ENCODE peak calls at places on chromosomes 13 and 19, in seven cellular contexts. F, X, M, U, L, O and V are unnamed samples.

GRCh38 chr19:6745965-6746364 is 6.5 kb downstream of the TRIP10 start:
- DNase-seq in X (no peak), M (no peak), O (no peak), L (no peak), F (no peak), U (no peak), V (no peak)

GRCh38 chr19:2460245-2460644 is 3.5 kb upstream of the LMNB2 start:
- DNase-seq in U (no peak), M (no peak), O (no peak), X (no peak), L (no peak), F (no peak), V (no peak)

GRCh38 chr13:65803706-65804392 is 1426.3 kb downstream of the PCDH9 start:
- DNase-seq in X (no peak), M (no peak), U (no peak), F (no peak), O (no peak), L (no peak), V (no peak)

GRCh38 chr13:99086869-99087129 is 108.9 kb upstream of the DOCK9 start:
- DNase-seq in M (peak), F (no peak), O (peak), U (peak), X (peak), L (no peak), V (peak)

GRCh38 chr19:40284501-40285352 is at the start of gene AKT2:
- DNase-seq in O (peak), X (peak), F (peak), U (peak), L (no peak), M (peak), V (peak)

GRCh38 chr13:97127842-97128241 is 94.3 kb upstream of the MBNL2 start:
- DNase-seq in U (no peak), F (no peak), O (no peak), X (no peak), M (no peak), L (no peak), V (no peak)

GRCh38 chr19:19594371-19594770 is 24.1 kb downstream of the PBX4 start:
- DNase-seq in M (no peak), L (no peak), F (no peak), U (no peak), O (no peak), X (no peak), V (no peak)

GRCh38 chr13:110904748-110905147 is 10.1 kb downstream of the ANKRD10 start:
- DNase-seq in M (no peak), F (no peak), U (no peak), L (no peak), X (no peak), O (no peak), V (no peak)

GRCh38 chr13:85313761-85314503 is 485.3 kb downstream of the SLITRK6 start:
- DNase-seq in L (no peak), O (peak), M (no peak), F (no peak), U (no peak), X (no peak), V (no peak)

GRCh38 chr19:49361438-49362047 is 673 bp downstream of the TEAD2 start:
- DNase-seq in F (no peak), O (peak), L (peak), X (no peak), U (no peak), M (peak), V (peak)

GRCh38 chr13:28679628-28680027 is 20.7 kb downstream of the POMP start:
- DNase-seq in U (no peak), M (no peak), L (peak), X (no peak), O (peak), F (no peak), V (no peak)

GRCh38 chr13:40539954-40540706 is 126.3 kb downstream of the FOXO1 start:
- DNase-seq in L (peak), F (no peak), M (no peak), U (no peak), O (peak), X (no peak), V (peak)

GRCh38 chr19:58351996-58352755 is 1.1 kb downstream of the A1BG start:
- DNase-seq in O (no peak), F (no peak), U (no peak), L (no peak), X (no peak), M (no peak), V (no peak)

GRCh38 chr13:113989585-113990300 is 15.9 kb upstream of the C13orf46 start:
- DNase-seq in M (no peak), L (no peak), X (no peak), O (no peak), F (no peak), U (no peak), V (no peak)

GRCh38 chr13:45527699-45528462 is 63.1 kb downstream of the COG3 start:
- DNase-seq in F (no peak), O (no peak), L (no peak), U (no peak), X (no peak), M (no peak), V (no peak)

GRCh38 chr19:48997972-48998371 is 4.3 kb downstream of the RUVBL2 start:
- DNase-seq in O (peak), L (peak), U (no peak), F (no peak), M (no peak), X (peak), V (no peak)

GRCh38 chr19:7642295-7643046 is 5.6 kb downstream of the STXBP2 start:
- DNase-seq in F (no peak), L (no peak), O (no peak), X (no peak), M (no peak), U (no peak), V (no peak)

GRCh38 chr19:11381535-11382369 is 2.4 kb downstream of the EPOR start:
- DNase-seq in X (peak), O (peak), M (no peak), U (peak), F (peak), L (peak), V (no peak)

GRCh38 chr13:64819081-64819480 is 2411.1 kb downstream of the PCDH9 start:
- DNase-seq in U (no peak), X (no peak), M (no peak), O (peak), F (no peak), L (no peak), V (no peak)

GRCh38 chr19:17686592-17687042 is 1.5 kb downstream of the UNC13A start:
- DNase-seq in F (no peak), L (no peak), M (no peak), X (no peak), O (peak), U (no peak), V (no peak)

GRCh38 chr19:58380037-58380735 is 644 bp downstream of the ZNF837 start:
- DNase-seq in F (no peak), M (no peak), U (no peak), X (no peak), L (no peak), O (peak), V (no peak)

GRCh38 chr19:38122402-38123093 is 101.5 kb downstream of the DPF1 start:
- DNase-seq in F (no peak), L (no peak), M (no peak), U (no peak), X (no peak), O (peak), V (no peak)

GRCh38 chr13:45473627-45474026 is 8.9 kb downstream of the COG3 start:
- DNase-seq in M (no peak), U (no peak), X (no peak), O (peak), L (no peak), F (no peak), V (no peak)

GRCh38 chr13:113539176-113539575 is 45.4 kb upstream of the TFDP1 start:
- DNase-seq in F (no peak), X (no peak), O (no peak), M (no peak), L (no peak), U (no peak), V (no peak)

GRCh38 chr19:34134190-34135032 is 37.9 kb upstream of the LSM14A start:
- DNase-seq in X (peak), M (peak), F (peak), U (peak), L (peak), O (peak), V (peak)

GRCh38 chr19:44113138-44113783 is at the start of gene ZNF225:
- DNase-seq in M (peak), F (peak), L (peak), X (peak), O (peak), U (peak), V (peak)

GRCh38 chr19:38270587-38271167 is 6.3 kb downstream of the SPINT2 start:
- DNase-seq in X (no peak), U (no peak), F (no peak), M (no peak), L (no peak), O (peak), V (no peak)

GRCh38 chr13:78430166-78430791 is 173.1 kb downstream of the POU4F1 start:
- DNase-seq in L (no peak), F (no peak), X (no peak), O (no peak), U (no peak), M (no peak), V (no peak)

GRCh38 chr13:40345654-40346372 is 320.6 kb downstream of the FOXO1 start:
- DNase-seq in L (no peak), X (no peak), M (no peak), O (no peak), F (no peak), U (no peak), V (no peak)

GRCh38 chr13:77918391-77919261 is at the start of gene EDNRB:
- DNase-seq in X (no peak), M (peak), U (peak), O (peak), L (no peak), F (no peak), V (peak)

GRCh38 chr19:2176336-2176994 is 12.7 kb downstream of the DOT1L start:
- DNase-seq in F (no peak), L (no peak), U (no peak), M (no peak), O (no peak), X (no peak), V (peak)

GRCh38 chr13:112648101-112648500 is 41.7 kb upstream of the ATP11A start:
- DNase-seq in M (no peak), L (no peak), U (no peak), F (no peak), X (no peak), O (no peak), V (no peak)